ENCODE peak calls at places on chromosomes 2 and 18, in six cellular contexts. One of them, this sample, is unnamed.

GRCh38 chr18:61953641-61954040 is 60.8 kb upstream of the RNF152 start:
- DNase-seq in suprapubic skin: no peak
- DNase-seq in transverse colon: no peak
- DNase-seq in upper lobe of left lung: no peak
- DNase-seq in GM23338: no peak
- DNase-seq in esophagus muscularis mucosa: peak; percentile 86
- DNase-seq in this sample: no peak

GRCh38 chr2:8609357-8609804 is 72.5 kb upstream of the ID2 start:
- DNase-seq in suprapubic skin: peak; percentile 30
- DNase-seq in transverse colon: no peak
- DNase-seq in upper lobe of left lung: no peak
- DNase-seq in GM23338: peak; percentile 32
- DNase-seq in esophagus muscularis mucosa: no peak
- DNase-seq in this sample: no peak

GRCh38 chr2:48305569-48305968 is 224.4 kb upstream of the STON1 start:
- DNase-seq in suprapubic skin: no peak
- DNase-seq in transverse colon: no peak
- DNase-seq in upper lobe of left lung: no peak
- DNase-seq in GM23338: no peak
- DNase-seq in esophagus muscularis mucosa: no peak
- DNase-seq in this sample: no peak

GRCh38 chr18:32424696-32425095 is 46.0 kb downstream of the GAREM1 start:
- DNase-seq in suprapubic skin: no peak
- DNase-seq in transverse colon: no peak
- DNase-seq in upper lobe of left lung: no peak
- DNase-seq in GM23338: no peak
- DNase-seq in esophagus muscularis mucosa: no peak
- DNase-seq in this sample: no peak

GRCh38 chr2:57882895-57883515 is 163.6 kb upstream of the VRK2 start:
- DNase-seq in suprapubic skin: no peak
- DNase-seq in transverse colon: no peak
- DNase-seq in upper lobe of left lung: no peak
- DNase-seq in GM23338: no peak
- DNase-seq in esophagus muscularis mucosa: no peak
- DNase-seq in this sample: no peak

GRCh38 chr2:231367178-231367577 is 28.3 kb upstream of the B3GNT7 start:
- DNase-seq in suprapubic skin: no peak
- DNase-seq in transverse colon: no peak
- DNase-seq in upper lobe of left lung: no peak
- DNase-seq in GM23338: no peak
- DNase-seq in esophagus muscularis mucosa: no peak
- DNase-seq in this sample: no peak

GRCh38 chr2:219410390-219410789 is 7.8 kb upstream of the DES start:
- DNase-seq in suprapubic skin: no peak
- DNase-seq in transverse colon: no peak
- DNase-seq in upper lobe of left lung: no peak
- DNase-seq in GM23338: no peak
- DNase-seq in esophagus muscularis mucosa: no peak
- DNase-seq in this sample: no peak

GRCh38 chr2:73163522-73164367 is 38.6 kb upstream of the NOTO start:
- DNase-seq in suprapubic skin: peak; percentile 78
- DNase-seq in transverse colon: peak; percentile 73
- DNase-seq in upper lobe of left lung: no peak
- DNase-seq in GM23338: peak; percentile 90
- DNase-seq in esophagus muscularis mucosa: peak; percentile 92
- DNase-seq in this sample: peak; percentile 84

GRCh38 chr2:8488001-8488738 is 193.7 kb upstream of the ID2 start:
- DNase-seq in suprapubic skin: no peak
- DNase-seq in transverse colon: no peak
- DNase-seq in upper lobe of left lung: no peak
- DNase-seq in GM23338: no peak
- DNase-seq in esophagus muscularis mucosa: no peak
- DNase-seq in this sample: no peak

GRCh38 chr2:119236796-119237195 is 13.2 kb downstream of the STEAP3 start:
- DNase-seq in suprapubic skin: no peak
- DNase-seq in transverse colon: no peak
- DNase-seq in upper lobe of left lung: no peak
- DNase-seq in GM23338: no peak
- DNase-seq in esophagus muscularis mucosa: no peak
- DNase-seq in this sample: no peak

GRCh38 chr2:34031097-34031496 is 432.0 kb upstream of the FAM98A start:
- DNase-seq in suprapubic skin: no peak
- DNase-seq in transverse colon: no peak
- DNase-seq in upper lobe of left lung: no peak
- DNase-seq in GM23338: no peak
- DNase-seq in esophagus muscularis mucosa: no peak
- DNase-seq in this sample: no peak

GRCh38 chr2:223319601-223320000 is 267.6 kb downstream of the KCNE4 start:
- DNase-seq in suprapubic skin: no peak
- DNase-seq in transverse colon: no peak
- DNase-seq in upper lobe of left lung: no peak
- DNase-seq in GM23338: no peak
- DNase-seq in esophagus muscularis mucosa: no peak
- DNase-seq in this sample: no peak

GRCh38 chr2:215038411-215038810 is 100.0 kb downstream of the ABCA12 start:
- DNase-seq in suprapubic skin: no peak
- DNase-seq in transverse colon: no peak
- DNase-seq in upper lobe of left lung: no peak
- DNase-seq in GM23338: no peak
- DNase-seq in esophagus muscularis mucosa: no peak
- DNase-seq in this sample: no peak

GRCh38 chr2:63840785-63841253 is 877 bp upstream of the UGP2 start:
- DNase-seq in suprapubic skin: peak; percentile 99
- DNase-seq in transverse colon: peak; percentile 99
- DNase-seq in upper lobe of left lung: peak; percentile 100
- DNase-seq in GM23338: peak; percentile 99
- DNase-seq in esophagus muscularis mucosa: peak; percentile 99
- DNase-seq in this sample: peak; percentile 99

GRCh38 chr2:88059979-88060906 is 4.7 kb upstream of the KRCC1 start:
- DNase-seq in suprapubic skin: no peak
- DNase-seq in transverse colon: no peak
- DNase-seq in upper lobe of left lung: no peak
- DNase-seq in GM23338: peak; percentile 77
- DNase-seq in esophagus muscularis mucosa: no peak
- DNase-seq in this sample: peak; percentile 54

GRCh38 chr2:118371500-118371899 is 283.2 kb downstream of the INSIG2 start:
- DNase-seq in suprapubic skin: no peak
- DNase-seq in transverse colon: no peak
- DNase-seq in upper lobe of left lung: no peak
- DNase-seq in GM23338: peak; percentile 93
- DNase-seq in esophagus muscularis mucosa: no peak
- DNase-seq in this sample: no peak

GRCh38 chr2:62587616-62588015 is 81.6 kb upstream of the TMEM17 start:
- DNase-seq in suprapubic skin: no peak
- DNase-seq in transverse colon: no peak
- DNase-seq in upper lobe of left lung: no peak
- DNase-seq in GM23338: no peak
- DNase-seq in esophagus muscularis mucosa: no peak
- DNase-seq in this sample: no peak

GRCh38 chr18:60950634-60951033 is 382.6 kb upstream of the CDH20 start:
- DNase-seq in suprapubic skin: no peak
- DNase-seq in transverse colon: no peak
- DNase-seq in upper lobe of left lung: no peak
- DNase-seq in GM23338: no peak
- DNase-seq in esophagus muscularis mucosa: no peak
- DNase-seq in this sample: peak; percentile 71

GRCh38 chr2:215528555-215528954 is 92.7 kb upstream of the FN1 start:
- DNase-seq in suprapubic skin: no peak
- DNase-seq in transverse colon: no peak
- DNase-seq in upper lobe of left lung: no peak
- DNase-seq in GM23338: no peak
- DNase-seq in esophagus muscularis mucosa: no peak
- DNase-seq in this sample: peak; percentile 98

GRCh38 chr2:127006962-127007361 is 100.0 kb downstream of the BIN1 start:
- DNase-seq in suprapubic skin: no peak
- DNase-seq in transverse colon: no peak
- DNase-seq in upper lobe of left lung: no peak
- DNase-seq in GM23338: no peak
- DNase-seq in esophagus muscularis mucosa: no peak
- DNase-seq in this sample: no peak

GRCh38 chr2:8260213-8260612 is 421.6 kb upstream of the ID2 start:
- DNase-seq in suprapubic skin: no peak
- DNase-seq in transverse colon: no peak
- DNase-seq in upper lobe of left lung: no peak
- DNase-seq in GM23338: no peak
- DNase-seq in esophagus muscularis mucosa: no peak
- DNase-seq in this sample: no peak

GRCh38 chr2:160634436-160634835 is 140.8 kb upstream of the RBMS1 start:
- DNase-seq in suprapubic skin: no peak
- DNase-seq in transverse colon: no peak
- DNase-seq in upper lobe of left lung: no peak
- DNase-seq in GM23338: no peak
- DNase-seq in esophagus muscularis mucosa: no peak
- DNase-seq in this sample: no peak

GRCh38 chr2:181955010-181955409 is 30.6 kb upstream of the PPP1R1C start:
- DNase-seq in suprapubic skin: no peak
- DNase-seq in transverse colon: no peak
- DNase-seq in upper lobe of left lung: no peak
- DNase-seq in GM23338: no peak
- DNase-seq in esophagus muscularis mucosa: no peak
- DNase-seq in this sample: peak; percentile 88

GRCh38 chr2:216877085-216877484 is 17.2 kb upstream of the TNP1 start:
- DNase-seq in suprapubic skin: no peak
- DNase-seq in transverse colon: no peak
- DNase-seq in upper lobe of left lung: no peak
- DNase-seq in GM23338: no peak
- DNase-seq in esophagus muscularis mucosa: no peak
- DNase-seq in this sample: peak; percentile 4

GRCh38 chr2:192741889-192742288 is 547.2 kb upstream of the TMEFF2 start:
- DNase-seq in suprapubic skin: no peak
- DNase-seq in transverse colon: no peak
- DNase-seq in upper lobe of left lung: no peak
- DNase-seq in GM23338: peak; percentile 66
- DNase-seq in esophagus muscularis mucosa: no peak
- DNase-seq in this sample: no peak

GRCh38 chr2:23594079-23594494 is 209.1 kb downstream of the KLHL29 start:
- DNase-seq in suprapubic skin: no peak
- DNase-seq in transverse colon: peak; percentile 31
- DNase-seq in upper lobe of left lung: no peak
- DNase-seq in GM23338: no peak
- DNase-seq in esophagus muscularis mucosa: no peak
- DNase-seq in this sample: no peak

GRCh38 chr2:189599245-189599644 is 18.7 kb upstream of the SLC40A1 start:
- DNase-seq in suprapubic skin: no peak
- DNase-seq in transverse colon: no peak
- DNase-seq in upper lobe of left lung: no peak
- DNase-seq in GM23338: no peak
- DNase-seq in esophagus muscularis mucosa: no peak
- DNase-seq in this sample: no peak

GRCh38 chr2:199455533-199456382 is 2.0 kb downstream of the SATB2 start:
- DNase-seq in suprapubic skin: peak; percentile 68
- DNase-seq in transverse colon: peak; percentile 82
- DNase-seq in upper lobe of left lung: peak; percentile 86
- DNase-seq in GM23338: peak; percentile 91
- DNase-seq in esophagus muscularis mucosa: peak; percentile 78
- DNase-seq in this sample: no peak

GRCh38 chr2:24839729-24840128 is 46.5 kb downstream of the CENPO start:
- DNase-seq in suprapubic skin: no peak
- DNase-seq in transverse colon: no peak
- DNase-seq in upper lobe of left lung: no peak
- DNase-seq in GM23338: no peak
- DNase-seq in esophagus muscularis mucosa: no peak
- DNase-seq in this sample: no peak

DNA sequence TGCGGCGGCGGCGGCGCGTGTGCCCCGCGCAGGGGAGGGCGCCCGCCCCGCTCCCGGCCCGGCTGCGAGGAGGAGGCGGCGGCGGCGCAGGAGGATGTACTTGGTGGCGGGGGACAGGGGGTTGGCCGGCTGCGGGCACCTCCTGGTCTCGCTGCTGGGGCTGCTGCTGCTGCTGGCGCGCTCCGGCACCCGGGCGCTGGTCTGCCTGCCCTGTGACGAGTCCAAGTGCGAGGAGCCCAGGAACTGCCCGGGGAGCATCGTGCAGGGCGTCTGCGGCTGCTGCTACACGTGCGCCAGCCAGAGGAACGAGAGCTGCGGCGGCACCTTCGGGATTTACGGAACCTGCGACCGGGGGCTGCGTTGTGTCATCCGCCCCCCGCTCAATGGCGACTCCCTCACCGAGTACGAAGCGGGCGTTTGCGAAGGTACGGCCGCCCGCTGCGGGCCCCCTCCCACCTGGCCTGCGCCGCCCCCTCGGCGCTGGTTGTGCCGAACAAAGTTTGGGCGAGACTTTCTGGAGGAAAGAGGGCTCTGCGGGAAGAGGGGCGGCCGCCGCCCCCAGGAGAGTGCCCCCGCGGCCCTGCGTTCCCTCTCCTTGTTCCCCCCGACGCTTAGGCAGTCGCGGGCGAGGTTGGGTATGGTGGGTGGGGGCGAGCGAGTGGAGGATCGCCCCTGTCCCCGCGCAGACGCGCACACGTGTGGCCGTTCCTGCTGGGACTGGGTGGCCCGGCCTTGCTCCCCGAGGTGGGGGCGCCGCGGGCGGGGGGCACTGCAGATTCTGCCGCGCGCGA is 816 bp downstream of the CRIM1 start:
- DNase-seq in suprapubic skin: peak; percentile 84
- DNase-seq in transverse colon: peak; percentile 51
- DNase-seq in upper lobe of left lung: peak; percentile 91
- DNase-seq in GM23338: peak; percentile 58
- DNase-seq in esophagus muscularis mucosa: no peak
- DNase-seq in this sample: peak; percentile 23
- TF ChIP-seq POLR2AphosphoS5 in suprapubic skin: no peak
- TF ChIP-seq POLR2AphosphoS5 in transverse colon: no peak
- TF ChIP-seq POLR2AphosphoS5 in upper lobe of left lung: no peak
- TF ChIP-seq POLR2AphosphoS5 in GM23338: no peak
- TF ChIP-seq POLR2AphosphoS5 in esophagus muscularis mucosa: peak; percentile 6
- TF ChIP-seq POLR2AphosphoS5 in this sample: peak; percentile 58

GRCh38 chr2:176583530-176584101 is 314.4 kb downstream of the MTX2 start:
- DNase-seq in suprapubic skin: no peak
- DNase-seq in transverse colon: peak; percentile 9
- DNase-seq in upper lobe of left lung: no peak
- DNase-seq in GM23338: no peak
- DNase-seq in esophagus muscularis mucosa: no peak
- DNase-seq in this sample: peak; percentile 96
- H3K27ac ChIP-seq in suprapubic skin: no peak overlapping the region
- H3K27ac ChIP-seq in transverse colon: peak overlapping the region; percentile 1
- H3K27ac ChIP-seq in upper lobe of left lung: no peak overlapping the region
- H3K27ac ChIP-seq in GM23338: no peak overlapping the region
- H3K27ac ChIP-seq in esophagus muscularis mucosa: no peak overlapping the region
- H3K27ac ChIP-seq in this sample: peak overlapping the region; percentile 91

DNA sequence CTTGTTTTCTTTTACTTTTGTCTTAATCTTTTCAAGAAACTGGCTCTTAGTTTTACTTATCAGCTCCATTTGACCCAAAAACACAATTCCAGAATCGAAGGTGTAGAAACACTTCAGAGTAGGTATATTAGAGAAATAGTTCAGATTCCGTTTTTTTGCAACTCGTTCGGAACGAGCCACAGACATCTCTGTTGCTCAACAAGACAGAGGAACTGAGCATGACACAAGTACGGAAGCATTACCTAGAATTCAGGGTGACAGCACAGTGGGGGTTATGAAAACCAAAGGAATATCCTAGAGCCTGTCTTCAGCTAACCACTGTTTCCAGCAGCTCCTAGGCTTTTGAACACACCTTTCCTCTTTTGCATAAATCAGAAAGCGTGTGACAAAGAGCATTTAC is 5.1 kb downstream of the HRH4 start:
- DNase-seq in suprapubic skin: no peak
- DNase-seq in transverse colon: no peak
- DNase-seq in upper lobe of left lung: no peak
- DNase-seq in GM23338: no peak
- DNase-seq in esophagus muscularis mucosa: no peak
- DNase-seq in this sample: no peak
- TF ChIP-seq POLR2AphosphoS5 in suprapubic skin: no peak
- TF ChIP-seq POLR2AphosphoS5 in transverse colon: no peak
- TF ChIP-seq POLR2AphosphoS5 in upper lobe of left lung: no peak
- TF ChIP-seq POLR2AphosphoS5 in GM23338: no peak
- TF ChIP-seq POLR2AphosphoS5 in esophagus muscularis mucosa: no peak
- TF ChIP-seq POLR2AphosphoS5 in this sample: no peak

GRCh38 chr2:31946838-31947237 is 64.0 kb downstream of the MEMO1 start:
- DNase-seq in suprapubic skin: no peak
- DNase-seq in transverse colon: no peak
- DNase-seq in upper lobe of left lung: no peak
- DNase-seq in GM23338: no peak
- DNase-seq in esophagus muscularis mucosa: no peak
- DNase-seq in this sample: no peak
- H3K27ac ChIP-seq in suprapubic skin: no peak overlapping the region
- H3K27ac ChIP-seq in transverse colon: no peak overlapping the region
- H3K27ac ChIP-seq in upper lobe of left lung: no peak overlapping the region
- H3K27ac ChIP-seq in GM23338: no peak overlapping the region
- H3K27ac ChIP-seq in esophagus muscularis mucosa: no peak overlapping the region
- H3K27ac ChIP-seq in this sample: no peak overlapping the region

This sample was measured in endothelial cell of umbilical vein.